ENCODE peak calls at places on chromosome 4, in six cellular contexts. One of them, this sample, is unnamed.
A peak's percentile ranks its signal among the peaks of the same experiment; 100 is the strongest.

GRCh38 chr4:70759126-70759525 is 37.4 kb downstream of the RUFY3 start:
- DNase-seq in HepG2: no peak
- DNase-seq in uterus: no peak
- DNase-seq in IMR-90: peak; percentile 50
- DNase-seq in pancreas: no peak
- DNase-seq in astrocyte of the spinal cord: no peak
- DNase-seq in this sample: peak; percentile 11

GRCh38 chr4:8821151-8821950 is 50.3 kb downstream of the HMX1 start:
- DNase-seq in HepG2: no peak
- DNase-seq in uterus: no peak
- DNase-seq in IMR-90: no peak
- DNase-seq in pancreas: peak; percentile 7
- DNase-seq in astrocyte of the spinal cord: no peak
- DNase-seq in this sample: no peak

GRCh38 chr4:1506956-1507721 is 100.9 kb upstream of the NKX1-1 start:
- DNase-seq in HepG2: no peak
- DNase-seq in uterus: no peak
- DNase-seq in IMR-90: no peak
- DNase-seq in pancreas: no peak
- DNase-seq in astrocyte of the spinal cord: no peak
- DNase-seq in this sample: no peak

GRCh38 chr4:42417491-42417890 is 20.2 kb downstream of the SHISA3 start:
- DNase-seq in HepG2: no peak
- DNase-seq in uterus: no peak
- DNase-seq in IMR-90: peak; percentile 43
- DNase-seq in pancreas: no peak
- DNase-seq in astrocyte of the spinal cord: no peak
- DNase-seq in this sample: no peak

GRCh38 chr4:138267835-138268234 is 25.7 kb upstream of the SLC7A11 start:
- DNase-seq in HepG2: no peak
- DNase-seq in uterus: no peak
- DNase-seq in IMR-90: no peak
- DNase-seq in pancreas: no peak
- DNase-seq in astrocyte of the spinal cord: no peak
- DNase-seq in this sample: peak; percentile 26

GRCh38 chr4:80876810-80877209 is 153.7 kb upstream of the BMP3 start:
- DNase-seq in HepG2: no peak
- DNase-seq in uterus: no peak
- DNase-seq in IMR-90: no peak
- DNase-seq in pancreas: no peak
- DNase-seq in astrocyte of the spinal cord: no peak
- DNase-seq in this sample: no peak

GRCh38 chr4:54230479-54231418 is 1.7 kb downstream of the PDGFRA start:
- DNase-seq in HepG2: no peak
- DNase-seq in uterus: peak; percentile 51
- DNase-seq in IMR-90: no peak
- DNase-seq in pancreas: no peak
- DNase-seq in astrocyte of the spinal cord: peak; percentile 53
- DNase-seq in this sample: peak; percentile 42

GRCh38 chr4:82043081-82043808 is 330.5 kb downstream of the HNRNPD start:
- DNase-seq in HepG2: peak; percentile 81
- DNase-seq in uterus: no peak
- DNase-seq in IMR-90: no peak
- DNase-seq in pancreas: peak; percentile 12
- DNase-seq in astrocyte of the spinal cord: no peak
- DNase-seq in this sample: no peak

GRCh38 chr4:2075987-2076907 is 17.1 kb downstream of the NAT8L start:
- DNase-seq in HepG2: peak; percentile 48
- DNase-seq in uterus: no peak
- DNase-seq in IMR-90: no peak
- DNase-seq in pancreas: no peak
- DNase-seq in astrocyte of the spinal cord: no peak
- DNase-seq in this sample: no peak

DNA sequence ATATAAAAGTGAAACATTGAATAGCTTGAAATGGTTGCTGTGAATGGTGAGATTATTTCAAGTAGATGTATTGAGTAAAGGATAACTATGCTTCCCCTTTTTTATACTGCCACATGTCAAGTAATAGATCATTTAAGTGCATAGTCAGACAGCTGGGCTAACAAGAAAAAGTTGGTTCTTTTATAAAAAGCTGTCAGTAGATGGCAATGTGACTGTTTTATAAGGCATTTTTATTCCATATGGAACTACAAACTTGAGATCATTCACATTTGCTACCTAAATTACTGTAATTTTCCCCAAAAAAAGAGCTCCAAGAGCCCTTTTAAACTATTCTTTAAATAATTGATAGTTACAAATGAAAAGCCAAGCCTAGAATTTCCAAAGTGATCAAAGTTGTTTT is 831.0 kb downstream of the C4orf33 start:
- DNase-seq in HepG2: no peak
- DNase-seq in uterus: no peak
- DNase-seq in IMR-90: no peak
- DNase-seq in pancreas: no peak
- DNase-seq in astrocyte of the spinal cord: no peak
- DNase-seq in this sample: no peak
- TF ChIP-seq CTCF in HepG2: peak; percentile 2
- TF ChIP-seq CTCF in uterus: no peak
- TF ChIP-seq CTCF in IMR-90: no peak
- TF ChIP-seq CTCF in pancreas: no peak
- TF ChIP-seq CTCF in astrocyte of the spinal cord: no peak
- TF ChIP-seq CTCF in this sample: no peak

GRCh38 chr4:166144607-166145006 is 271.6 kb downstream of the TLL1 start:
- DNase-seq in HepG2: no peak
- DNase-seq in uterus: no peak
- DNase-seq in IMR-90: no peak
- DNase-seq in pancreas: no peak
- DNase-seq in astrocyte of the spinal cord: no peak
- DNase-seq in this sample: peak; percentile 7

GRCh38 chr4:166146806-166147540 is 273.9 kb downstream of the TLL1 start:
- DNase-seq in HepG2: no peak
- DNase-seq in uterus: no peak
- DNase-seq in IMR-90: no peak
- DNase-seq in pancreas: no peak
- DNase-seq in astrocyte of the spinal cord: no peak
- DNase-seq in this sample: no peak

GRCh38 chr4:166140951-166141350 is 267.9 kb downstream of the TLL1 start:
- DNase-seq in HepG2: no peak
- DNase-seq in uterus: no peak
- DNase-seq in IMR-90: no peak
- DNase-seq in pancreas: no peak
- DNase-seq in astrocyte of the spinal cord: no peak
- DNase-seq in this sample: no peak

GRCh38 chr4:166143227-166143626 is 270.2 kb downstream of the TLL1 start:
- DNase-seq in HepG2: no peak
- DNase-seq in uterus: no peak
- DNase-seq in IMR-90: no peak
- DNase-seq in pancreas: no peak
- DNase-seq in astrocyte of the spinal cord: peak; percentile 42
- DNase-seq in this sample: peak; percentile 5
- H3K4me3 ChIP-seq in HepG2: no peak overlapping the region
- H3K4me3 ChIP-seq in uterus: no peak overlapping the region
- H3K4me3 ChIP-seq in IMR-90: no peak overlapping the region
- H3K4me3 ChIP-seq in pancreas: no peak overlapping the region
- H3K4me3 ChIP-seq in astrocyte of the spinal cord: no peak overlapping the region
- H3K4me3 ChIP-seq in this sample: no peak overlapping the region

DNA sequence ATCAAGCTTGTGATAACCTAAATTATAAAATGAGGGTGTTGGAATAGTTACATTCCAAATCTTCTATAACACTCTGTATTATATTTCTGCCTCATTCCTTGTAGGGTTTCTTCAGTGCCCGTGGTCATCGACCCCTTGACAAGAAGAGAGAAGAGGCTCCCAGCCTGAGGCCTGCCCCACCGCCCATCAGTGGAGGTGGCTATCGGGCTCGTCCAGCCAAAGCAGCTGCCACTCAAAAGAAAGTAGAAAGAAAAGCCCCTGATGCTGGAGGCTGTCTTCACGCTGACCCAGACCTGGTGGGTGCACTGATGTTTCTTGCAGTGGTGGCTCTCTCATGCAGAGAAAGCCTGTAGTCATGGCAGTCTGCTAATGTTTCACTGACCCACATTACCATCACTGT is 2.9 kb downstream of the FGB start:
- DNase-seq in HepG2: no peak
- DNase-seq in uterus: no peak
- DNase-seq in IMR-90: no peak
- DNase-seq in pancreas: no peak
- DNase-seq in astrocyte of the spinal cord: no peak
- DNase-seq in this sample: no peak
- TF ChIP-seq CTCF in HepG2: no peak
- TF ChIP-seq CTCF in uterus: no peak
- TF ChIP-seq CTCF in IMR-90: no peak
- TF ChIP-seq CTCF in pancreas: no peak
- TF ChIP-seq CTCF in astrocyte of the spinal cord: no peak
- TF ChIP-seq CTCF in this sample: no peak

GRCh38 chr4:74714731-74715130 is 79.6 kb downstream of the BTC start:
- DNase-seq in HepG2: no peak
- DNase-seq in uterus: no peak
- DNase-seq in IMR-90: no peak
- DNase-seq in pancreas: no peak
- DNase-seq in astrocyte of the spinal cord: no peak
- DNase-seq in this sample: no peak

GRCh38 chr4:74715731-74716435 is 78.4 kb downstream of the BTC start:
- DNase-seq in HepG2: no peak
- DNase-seq in uterus: no peak
- DNase-seq in IMR-90: no peak
- DNase-seq in pancreas: no peak
- DNase-seq in astrocyte of the spinal cord: no peak
- DNase-seq in this sample: no peak

DNA sequence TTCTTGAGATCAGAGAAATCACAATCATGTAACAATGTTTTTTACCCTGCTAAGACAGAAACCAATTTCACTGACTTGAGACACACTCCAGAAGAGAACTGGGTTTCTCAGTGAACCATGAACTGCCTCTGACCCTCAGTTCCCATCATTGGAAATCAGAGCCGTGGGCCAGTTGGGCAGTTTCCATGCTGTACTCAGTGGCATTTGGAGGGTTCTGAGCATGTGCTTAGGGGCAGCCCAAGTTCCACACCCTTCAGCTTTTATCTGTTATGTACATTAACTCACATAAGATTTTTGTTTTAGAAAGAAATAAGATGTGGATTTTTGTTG is 77.9 kb downstream of the BTC start:
- DNase-seq in HepG2: no peak
- DNase-seq in uterus: no peak
- DNase-seq in IMR-90: no peak
- DNase-seq in pancreas: no peak
- DNase-seq in astrocyte of the spinal cord: no peak
- DNase-seq in this sample: no peak
- H3K4me3 ChIP-seq in HepG2: no peak overlapping the region
- H3K4me3 ChIP-seq in uterus: no peak overlapping the region
- H3K4me3 ChIP-seq in IMR-90: no peak overlapping the region
- H3K4me3 ChIP-seq in pancreas: no peak overlapping the region
- H3K4me3 ChIP-seq in astrocyte of the spinal cord: no peak overlapping the region
- H3K4me3 ChIP-seq in this sample: no peak overlapping the region

GRCh38 chr4:132614682-132615081 is 534.4 kb upstream of the PCDH10 start:
- DNase-seq in HepG2: no peak
- DNase-seq in uterus: no peak
- DNase-seq in IMR-90: peak; percentile 5
- DNase-seq in pancreas: no peak
- DNase-seq in astrocyte of the spinal cord: peak; percentile 20
- DNase-seq in this sample: peak; percentile 4
- TF ChIP-seq CTCF in HepG2: no peak
- TF ChIP-seq CTCF in uterus: no peak
- TF ChIP-seq CTCF in IMR-90: peak; percentile 42
- TF ChIP-seq CTCF in pancreas: peak; percentile 6
- TF ChIP-seq CTCF in astrocyte of the spinal cord: peak; percentile 38
- TF ChIP-seq CTCF in this sample: peak; percentile 41

GRCh38 chr4:98879515-98879914 is 49.4 kb downstream of the EIF4E start:
- DNase-seq in HepG2: no peak
- DNase-seq in uterus: no peak
- DNase-seq in IMR-90: no peak
- DNase-seq in pancreas: no peak
- DNase-seq in astrocyte of the spinal cord: no peak
- DNase-seq in this sample: no peak
- H3K4me3 ChIP-seq in HepG2: no peak overlapping the region
- H3K4me3 ChIP-seq in uterus: no peak overlapping the region
- H3K4me3 ChIP-seq in IMR-90: no peak overlapping the region
- H3K4me3 ChIP-seq in pancreas: no peak overlapping the region
- H3K4me3 ChIP-seq in astrocyte of the spinal cord: no peak overlapping the region
- H3K4me3 ChIP-seq in this sample: no peak overlapping the region

DNA sequence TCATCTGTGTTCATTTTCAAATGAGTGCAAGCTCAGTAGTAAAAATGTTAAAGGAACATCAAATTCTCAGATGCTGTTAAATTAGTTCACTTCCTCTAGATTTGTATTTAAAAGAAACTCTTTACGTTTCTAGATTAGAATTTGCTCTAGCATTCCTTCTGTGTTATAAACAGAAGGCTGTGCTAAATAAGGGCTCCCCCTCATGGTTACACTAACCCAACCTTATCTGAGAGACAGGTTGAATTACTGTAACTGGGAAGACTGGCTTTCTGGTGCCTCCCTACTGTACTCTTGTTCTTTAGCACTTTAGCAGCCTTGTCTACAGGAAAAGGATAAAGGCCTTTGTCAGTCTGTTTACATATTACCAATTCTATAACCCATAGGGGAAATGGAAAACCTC is 56.8 kb downstream of the RXFP1 start:
- DNase-seq in HepG2: peak; percentile 5
- DNase-seq in uterus: no peak
- DNase-seq in IMR-90: peak; percentile 51
- DNase-seq in pancreas: no peak
- DNase-seq in astrocyte of the spinal cord: peak; percentile 26
- DNase-seq in this sample: peak; percentile 29
- TF ChIP-seq CTCF in HepG2: peak; percentile 46
- TF ChIP-seq CTCF in uterus: no peak
- TF ChIP-seq CTCF in IMR-90: peak; percentile 44
- TF ChIP-seq CTCF in pancreas: no peak
- TF ChIP-seq CTCF in astrocyte of the spinal cord: peak; percentile 52
- TF ChIP-seq CTCF in this sample: peak; percentile 46

This sample was measured in fibroblast of villous mesenchyme.